ENCODE peak calls at places on chromosomes 3 and 15, in ten cellular contexts. L is NCI-H2171 treated with DMSO at 0.1 percent for 48 hours; R is right lobe of liver; X is left ventricle myocardium inferior; N is stimulated activated CD8-positive, alpha-beta memory T cell treated with anti-CD3 and anti-CD28 coated beads, Interleukin-15, amount 100 ng/mL, for 24 hours; Q is occipital lobe; P is colonic mucosa; D is activated CD8-positive, alpha-beta memory T cell treated with anti-CD3 and anti-CD28 coated beads, Interleukin-2, amount 50 U/mL, for 4 hours; S is KG1; Z is transverse colon. B is an unnamed sample.

GRCh38 chr3:102737353-102737752 is 302.5 kb downstream of the ZPLD1 start:
- DNase-seq in L (no peak), X (no peak), D (no peak), S (no peak), N (no peak), R (no peak), Z (no peak), P (no peak), Q (no peak), B (no peak)

GRCh38 chr3:94317054-94317453 is 254.2 kb downstream of the NSUN3 start:
- DNase-seq in X (no peak), N (no peak), P (no peak), L (no peak), R (no peak), Z (no peak), Q (no peak), D (no peak), S (no peak), B (no peak)

GRCh38 chr15:90581771-90582471 is 52.2 kb downstream of the CRTC3 start:
- DNase-seq in X (no peak), P (no peak), L (no peak), Q (no peak), Z (no peak), S (no peak), R (no peak), D (peak; percentile 38), N (no peak), B (no peak)

GRCh38 chr3:4309476-4310121 is 6.4 kb downstream of the SETMAR start:
- DNase-seq in R (no peak), S (no peak), D (no peak), N (no peak), X (no peak), Z (no peak), P (no peak), Q (no peak), L (no peak), B (no peak)

GRCh38 chr15:40463886-40464545 is 6.8 kb upstream of the CHST14 start:
- DNase-seq in L (no peak), D (no peak), R (no peak), Q (no peak), X (no peak), P (no peak), S (no peak), N (no peak), Z (no peak), B (no peak)

GRCh38 chr3:112351036-112351435 is 18.1 kb downstream of the CD200 start:
- DNase-seq in X (no peak), P (no peak), S (no peak), Q (no peak), D (no peak), R (no peak), N (no peak), L (no peak), Z (no peak), B (no peak)

GRCh38 chr3:133996251-133996661 is 33.5 kb downstream of the SLCO2A1 start:
- DNase-seq in P (no peak), L (peak; percentile 65), N (no peak), Q (no peak), S (no peak), D (no peak), Z (no peak), R (no peak), X (no peak), B (no peak)

GRCh38 chr15:90076716-90077115 is 25.6 kb downstream of the IDH2 start:
- DNase-seq in N (no peak), Z (no peak), X (no peak), P (no peak), Q (no peak), S (no peak), R (no peak), D (no peak), L (no peak), B (no peak)

GRCh38 chr3:47239929-47240328 is 42.7 kb downstream of the KIF9 start:
- DNase-seq in L (no peak), R (no peak), D (no peak), Q (no peak), X (no peak), Z (no peak), S (no peak), P (no peak), N (no peak), B (no peak)

GRCh38 chr3:186613637-186614265 is 891 bp downstream of the AHSG start:
- DNase-seq in X (no peak), Q (no peak), Z (no peak), P (no peak), N (no peak), L (no peak), R (no peak), D (no peak), S (no peak), B (no peak)

GRCh38 chr15:52183562-52184173 is 7.5 kb downstream of the GNB5 start:
- DNase-seq in L (no peak), Q (no peak), R (no peak), P (no peak), S (no peak), N (no peak), Z (peak; percentile 19), D (no peak), X (no peak), B (peak; percentile 32)

GRCh38 chr3:156206157-156206556 is 85.8 kb downstream of the KCNAB1 start:
- DNase-seq in Q (no peak), P (no peak), R (no peak), Z (no peak), S (no peak), L (no peak), X (no peak), D (no peak), N (no peak), B (no peak)

GRCh38 chr3:171494457-171495109 is 34.4 kb upstream of the TNIK start:
- DNase-seq in L (no peak), Z (no peak), P (no peak), X (no peak), R (no peak), N (no peak), Q (no peak), S (no peak), D (no peak), B (no peak)

GRCh38 chr15:55588070-55588817 is at the start of gene PYGO1:
- DNase-seq in Z (peak; percentile 19), D (peak; percentile 42), P (peak; percentile 28), X (peak; percentile 61), N (peak; percentile 7), S (no peak), R (no peak), L (peak; percentile 65), Q (peak; percentile 12), B (peak; percentile 31)

GRCh38 chr3:52705688-52706686 is at the start of the genes GLT8D1 and SPCS1:
- DNase-seq in N (peak; percentile 77), D (peak; percentile 83), S (peak; percentile 76), P (peak; percentile 84), Q (peak; percentile 83), X (peak; percentile 87), Z (peak; percentile 86), R (peak; percentile 91), L (peak; percentile 72), B (peak; percentile 78)

GRCh38 chr3:14563946-14564539 is 23.9 kb upstream of the GRIP2 start:
- DNase-seq in N (no peak), L (peak; percentile 81), D (no peak), R (no peak), Q (no peak), S (no peak), X (no peak), P (no peak), Z (no peak), B (no peak)

GRCh38 chr3:58214484-58215316 is 3.9 kb upstream of the DNASE1L3 start:
- DNase-seq in X (no peak), Z (peak; percentile 24), R (no peak), P (no peak), D (no peak), N (no peak), Q (no peak), S (no peak), L (peak; percentile 57), B (no peak)

GRCh38 chr15:73991260-73991659 is 835 bp downstream of the STOML1 start:
- DNase-seq in L (no peak), D (no peak), P (peak; percentile 57), N (no peak), Q (peak; percentile 33), S (no peak), Z (peak; percentile 45), X (peak; percentile 91), R (no peak), B (peak; percentile 45)

GRCh38 chr15:96336045-96336642 is 5.6 kb downstream of the NR2F2 start:
- DNase-seq in L (no peak), Q (no peak), N (no peak), Z (peak; percentile 10), R (no peak), P (peak; percentile 33), D (no peak), S (no peak), X (no peak), B (no peak)

GRCh38 chr15:75640483-75641175 is 605 bp upstream of the IMP3 start:
- DNase-seq in R (peak; percentile 71), S (peak; percentile 76), X (peak; percentile 38), Q (no peak), P (no peak), Z (no peak), N (peak; percentile 21), L (peak; percentile 78), D (peak; percentile 46), B (no peak)

GRCh38 chr15:51144021-51144532 is 49.4 kb upstream of the TNFAIP8L3 start:
- DNase-seq in Z (no peak), D (no peak), N (no peak), P (no peak), X (no peak), Q (no peak), S (no peak), L (peak; percentile 62), R (no peak), B (no peak)

GRCh38 chr15:27082526-27082925 is 111.5 kb downstream of the GABRG3 start:
- DNase-seq in Q (no peak), P (no peak), Z (no peak), N (no peak), L (no peak), S (no peak), R (no peak), D (no peak), X (no peak), B (no peak)

B was measured in left colon.